ENCODE peak calls at places on chromosomes 16 and 17, in nine cellular contexts. L is esophagus muscularis mucosa; O is mammary epithelial cell; P is small intestine; M is thoracic aorta; I is mesendoderm; S is cardiac muscle cell; J is fibroblast of lung; T is CD8-positive, alpha-beta memory T cell. Z is an unnamed sample. For H3K4me1 and H3K27me3, the result is how much of the 10 kb centered on the place peaks cover.

GRCh38 chr16:12067714-12068401 is 91.3 kb downstream of the SNX29 start:
- DNase-seq in J (peak), P (peak), L (no peak), S (peak), I (peak), M (no peak), O (peak), T (peak), Z (peak)

GRCh38 chr16:77408607-77409006 is 26.2 kb downstream of the ADAMTS18 start:
- DNase-seq in I (no peak), S (no peak), L (no peak), O (no peak), P (no peak), J (no peak), T (no peak), M (no peak), Z (no peak)

GRCh38 chr16:56547120-56547948 is 17.5 kb upstream of the MT4 start:
- DNase-seq in J (peak), I (peak), T (no peak), M (no peak), O (peak), S (peak), P (no peak), L (no peak), Z (peak)

GRCh38 chr16:4693956-4694663 is 748 bp downstream of the NUDT16L1 start:
- DNase-seq in S (peak), P (peak), J (peak), L (no peak), M (no peak), O (peak), T (no peak), I (peak), Z (peak)

GRCh38 chr17:48612456-48612853 is 1.6 kb upstream of the HOXB7 start:
- DNase-seq in O (no peak), I (no peak), T (no peak), S (no peak), L (no peak), J (no peak), M (no peak), P (no peak), Z (no peak)

GRCh38 chr17:50947844-50948514 is 81.8 kb upstream of the TOB1 start:
- DNase-seq in S (no peak), M (no peak), P (peak), I (no peak), L (no peak), O (no peak), J (no peak), T (no peak), Z (no peak)

GRCh38 chr17:72609501-72609900 is 483.0 kb downstream of the SLC39A11 start:
- DNase-seq in O (peak), J (peak), T (no peak), L (no peak), M (no peak), I (no peak), P (peak), S (no peak), Z (peak)

GRCh38 chr17:80030730-80031410 is 4.8 kb downstream of the TBC1D16 start:
- DNase-seq in O (peak), I (no peak), L (no peak), M (no peak), P (peak), S (no peak), J (no peak), T (no peak), Z (no peak)

GRCh38 chr17:7476474-7476873 is 3.0 kb downstream of the ZBTB4 start:
- DNase-seq in M (no peak), P (no peak), I (peak), T (no peak), L (no peak), S (no peak), O (peak), J (peak), Z (no peak)

GRCh38 chr16:57019746-57020145 is 30.4 kb downstream of the NLRC5 start:
- DNase-seq in M (no peak), P (no peak), S (no peak), I (no peak), J (no peak), L (no peak), O (no peak), T (no peak), Z (no peak)

GRCh38 chr16:72797606-72798005 is 250.3 kb downstream of the ZFHX3 start:
- DNase-seq in I (no peak), M (no peak), T (no peak), P (no peak), S (no peak), L (no peak), O (no peak), J (no peak), Z (no peak)

GRCh38 chr17:42950044-42950783 is 14.0 kb downstream of the AARSD1 start:
- DNase-seq in S (no peak), J (peak), P (no peak), I (no peak), O (no peak), T (no peak), L (no peak), M (no peak), Z (peak)

GRCh38 chr17:62950067-62950466 is 16.0 kb upstream of the TANC2 start:
- DNase-seq in L (no peak), P (peak), J (peak), O (peak), S (peak), T (no peak), M (peak), I (peak), Z (no peak)

GRCh38 chr16:51487880-51488279 is 336.8 kb upstream of the SALL1 start:
- DNase-seq in M (no peak), J (no peak), T (no peak), O (no peak), S (no peak), I (no peak), P (no peak), L (no peak), Z (no peak)

GRCh38 chr16:58792188-58792587 is 58.1 kb upstream of the GOT2 start:
- DNase-seq in O (no peak), L (no peak), S (no peak), T (no peak), I (no peak), P (no peak), M (no peak), J (no peak), Z (no peak)

GRCh38 chr17:35345926-35346771 is 27.3 kb downstream of the SLFN11 start:
- DNase-seq in O (peak), M (peak), I (peak), S (peak), P (peak), J (peak), T (peak), L (peak), Z (no peak)

DNA sequence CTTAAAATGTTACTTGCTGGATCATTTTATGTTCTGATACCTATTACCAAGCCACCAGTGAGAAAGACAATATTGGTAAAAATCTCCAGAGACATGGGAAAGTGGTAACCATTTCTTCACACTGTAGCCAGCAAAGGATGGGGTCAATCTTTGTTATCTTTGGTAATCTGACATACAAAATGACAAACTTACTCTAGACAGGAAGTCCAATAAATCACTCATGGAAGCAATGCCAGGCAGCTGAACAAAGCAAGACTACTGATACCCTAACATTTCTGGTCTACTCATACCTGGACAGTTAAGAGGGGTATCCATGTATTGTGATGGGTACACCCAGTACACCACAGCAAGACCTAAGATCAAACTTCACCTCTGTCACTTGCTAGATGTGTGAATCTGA is 19.0 kb downstream of the GRB2 start:
- DNase-seq in J (no peak), S (no peak), L (no peak), M (no peak), I (no peak), P (no peak), O (no peak), T (no peak), Z (no peak)
- H3K4me1 ChIP-seq in J (under half), S (under half), L (half or more), M (under half), I (under half), P (under half), O (under half), T (under half), Z (under half)

GRCh38 chr17:8896087-8896486 is 28.6 kb upstream of the PIK3R6 start:
- DNase-seq in P (no peak), M (no peak), S (no peak), L (no peak), O (no peak), T (no peak), I (no peak), J (no peak), Z (no peak)

GRCh38 chr17:8894189-8894611 is 26.7 kb upstream of the PIK3R6 start:
- DNase-seq in J (no peak), M (no peak), I (peak), L (no peak), T (no peak), S (peak), O (no peak), P (no peak), Z (no peak)

GRCh38 chr17:8893621-8894020 is 26.1 kb upstream of the PIK3R6 start:
- DNase-seq in O (no peak), J (no peak), S (no peak), L (no peak), T (no peak), I (no peak), M (no peak), P (no peak), Z (no peak)

GRCh38 chr17:8893059-8893458 is 25.6 kb upstream of the PIK3R6 start:
- DNase-seq in T (no peak), J (no peak), S (no peak), L (no peak), O (no peak), M (no peak), P (no peak), I (no peak), Z (no peak)

DNA sequence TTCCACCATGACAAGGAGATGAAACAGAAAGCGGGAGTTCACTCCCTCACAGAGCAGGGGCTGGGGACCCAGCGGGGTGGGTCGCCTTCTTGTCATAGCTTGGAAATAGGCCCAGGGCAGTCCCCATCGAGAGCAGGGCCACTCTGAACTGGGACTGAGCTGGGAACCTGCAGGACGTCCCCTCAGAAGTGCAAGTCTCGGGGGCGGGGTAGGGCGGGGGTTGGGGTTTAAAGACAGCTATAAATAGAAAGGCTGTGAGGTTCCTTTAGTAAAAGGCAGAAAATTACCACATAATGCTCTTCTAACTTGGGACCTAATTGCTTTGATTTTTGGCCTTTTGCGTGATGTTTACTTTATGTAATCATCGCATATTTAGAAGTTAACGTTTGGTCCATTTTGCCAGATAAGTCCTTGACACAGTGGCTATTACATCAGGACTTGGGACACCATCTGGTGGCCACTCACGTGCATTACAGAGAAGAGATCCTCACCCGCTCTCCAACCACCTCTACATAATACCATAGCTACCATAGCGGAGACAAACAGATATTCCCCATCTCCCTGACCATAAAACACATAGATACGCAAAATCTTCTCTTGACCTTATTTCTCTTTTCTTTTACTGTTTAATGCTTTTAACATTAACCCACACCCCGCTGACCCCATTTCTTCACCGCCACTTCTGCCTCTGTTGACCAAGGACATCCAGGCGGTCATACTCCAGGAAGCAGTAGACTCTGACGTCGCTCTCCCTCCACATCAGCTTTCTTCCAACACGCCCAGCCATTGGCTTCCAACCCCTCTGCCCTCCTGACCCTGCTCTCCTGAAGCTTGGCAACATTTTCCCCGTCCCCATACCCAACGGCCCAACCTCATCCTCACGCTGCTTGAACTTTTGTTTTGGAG is 27.5 kb upstream of the PIK3R6 start:
- DNase-seq in M (no peak), O (peak), S (peak), I (peak), P (peak), J (peak), T (peak), L (no peak), Z (peak)
- H3K4me3 ChIP-seq in M (peak), O (no peak), S (no peak), I (no peak), P (no peak), J (no peak), T (no peak), L (peak), Z (no peak)

DNA sequence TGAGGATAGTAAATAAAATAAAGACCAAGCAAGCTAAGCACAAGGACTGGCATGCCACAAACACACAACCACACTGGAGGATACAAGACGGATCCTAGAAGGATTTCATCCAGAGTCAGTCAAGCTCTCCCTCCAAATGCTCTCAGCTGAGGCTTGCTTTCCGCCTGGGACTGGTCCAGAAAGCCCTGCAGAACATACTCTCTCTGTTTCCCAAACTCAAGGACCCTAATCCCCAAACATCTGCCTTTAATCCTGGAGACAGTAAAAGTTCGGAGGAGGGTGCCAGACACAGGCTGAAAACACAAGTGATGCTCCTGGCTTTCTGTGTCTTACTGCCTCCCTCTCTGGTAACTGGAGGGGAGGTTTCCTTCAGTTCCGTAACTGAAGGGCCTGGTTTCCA is 5.3 kb upstream of the HSD11B2 start:
- DNase-seq in O (no peak), M (no peak), T (no peak), L (no peak), I (no peak), S (no peak), P (no peak), J (no peak), Z (no peak)
- H3K27me3 ChIP-seq in O (under half), M (under half), T (under half), L (under half), I (under half), S (under half), P (under half), J (under half), Z (under half)

GRCh38 chr17:77437747-77438146 is 297.0 kb downstream of the SEC14L1 start:
- DNase-seq in P (no peak), L (no peak), S (no peak), I (no peak), T (no peak), J (no peak), O (no peak), M (no peak), Z (no peak)

GRCh38 chr17:77437017-77437416 is 296.2 kb downstream of the SEC14L1 start:
- DNase-seq in L (no peak), O (no peak), J (peak), P (no peak), S (peak), T (peak), I (no peak), M (no peak), Z (no peak)

GRCh38 chr17:77439382-77440013 is 298.7 kb downstream of the SEC14L1 start:
- DNase-seq in J (no peak), I (no peak), M (no peak), L (no peak), T (no peak), P (no peak), S (no peak), O (no peak), Z (no peak)

GRCh38 chr17:77436481-77436880 is 295.7 kb downstream of the SEC14L1 start:
- DNase-seq in O (no peak), P (no peak), S (no peak), M (no peak), I (no peak), L (no peak), J (no peak), T (no peak), Z (no peak)

DNA sequence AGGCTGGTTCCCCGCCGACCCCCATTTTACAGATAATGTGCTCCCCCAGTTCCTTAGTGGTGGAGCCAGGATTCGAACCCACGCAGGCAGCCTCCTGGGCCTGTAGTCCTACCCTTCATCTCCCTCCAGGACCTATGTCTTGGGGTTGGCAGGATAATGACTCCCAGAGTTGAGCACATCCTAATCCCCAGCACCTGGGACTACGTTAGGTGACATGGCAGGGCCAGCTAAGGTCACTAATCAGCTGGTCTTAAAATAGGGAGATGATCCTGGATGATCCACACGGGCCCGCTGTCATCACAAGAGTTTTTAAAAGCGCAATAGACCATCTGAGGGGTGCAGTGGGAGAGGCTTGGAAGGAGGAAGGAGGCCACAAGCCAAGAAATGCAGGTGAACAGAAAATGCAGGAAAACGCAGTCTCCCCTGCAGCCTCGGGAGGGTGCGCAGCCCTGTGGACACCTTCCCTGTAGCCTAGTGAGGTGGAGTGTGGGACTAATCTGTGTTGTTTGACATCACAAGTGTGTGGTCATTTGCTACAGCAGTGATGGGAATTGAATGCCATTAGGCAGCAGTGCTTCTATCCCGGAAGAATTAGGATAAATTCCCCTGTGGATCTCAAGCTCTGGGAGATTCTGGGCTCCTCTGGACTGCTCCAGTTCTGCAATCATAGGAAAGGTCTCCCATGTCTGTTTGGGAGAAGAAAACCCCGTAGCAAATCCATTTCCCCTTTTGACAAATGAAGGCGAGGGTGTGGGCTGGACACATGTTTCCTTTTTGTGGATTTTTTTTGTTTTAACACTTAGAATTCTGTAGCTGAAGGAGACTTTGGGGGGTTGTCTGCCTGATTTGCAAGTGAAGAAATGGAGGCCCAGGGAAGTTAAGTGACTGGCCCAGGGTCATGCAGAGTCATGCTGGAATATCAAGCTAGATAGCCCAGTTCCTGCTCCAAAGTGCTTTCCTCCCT is 297.8 kb downstream of the SEC14L1 start:
- DNase-seq in T (no peak), I (no peak), J (no peak), S (no peak), L (no peak), M (no peak), O (no peak), P (no peak), Z (no peak)
- H3K4me1 ChIP-seq in T (half or more), I (under half), J (half or more), S (half or more), L (half or more), M (half or more), O (under half), P (under half), Z (under half)

DNA sequence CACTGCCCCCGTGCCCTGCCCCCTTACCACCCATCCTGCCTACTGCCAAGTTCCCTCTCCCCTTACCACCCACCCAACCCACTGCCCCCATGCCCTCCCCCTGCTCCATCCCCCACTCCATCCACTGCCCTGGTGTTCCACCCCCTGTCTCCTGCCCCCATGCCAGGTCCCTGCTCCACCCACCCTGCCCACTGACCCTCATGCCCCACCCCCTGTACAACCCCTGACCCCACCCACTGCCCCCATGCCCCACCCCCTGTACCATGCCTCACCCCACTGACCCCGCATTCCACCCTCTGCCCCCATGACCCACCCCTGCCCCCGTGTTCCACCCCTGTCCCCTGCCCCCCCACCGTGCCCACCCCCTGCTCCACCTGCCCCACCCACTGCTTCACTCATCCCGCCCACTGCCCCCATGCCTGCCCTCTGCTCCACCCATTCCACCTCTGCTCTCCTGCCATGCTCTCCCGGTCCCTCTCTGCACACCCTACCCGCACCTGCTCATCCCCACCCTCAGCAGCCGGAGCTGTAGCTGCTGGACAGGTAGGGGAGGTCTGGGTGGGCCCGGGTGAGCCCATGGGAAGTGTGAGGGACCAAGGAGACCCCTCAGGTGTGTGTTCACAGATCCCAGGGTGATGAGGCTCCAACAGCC is 7.4 kb upstream of the FN3KRP start:
- DNase-seq in S (no peak), P (no peak), L (no peak), T (no peak), O (no peak), I (no peak), M (no peak), J (no peak), Z (no peak)
- H3K4me3 ChIP-seq in S (no peak), P (no peak), L (no peak), T (no peak), O (no peak), I (no peak), M (no peak), J (no peak), Z (no peak)